ENCODE peak calls at places on chromosomes 5 and 9, in four cellular contexts. P is kidney; S is CD4-positive, alpha-beta T cell; Q is Caco-2. G is an unnamed sample.

GRCh38 chr9:123063172-123063508 is 29.7 kb downstream of the GPR21 start:
- DNase-seq in P (no peak), S (no peak), Q (no peak), G (no peak)

GRCh38 chr9:133199648-133200321 is 9.3 kb downstream of the OBP2B start:
- DNase-seq in S (peak), Q (no peak), P (peak), G (no peak)

GRCh38 chr5:115718853-115719252 is 93.0 kb upstream of the TMED7 start:
- DNase-seq in P (no peak), Q (no peak), S (no peak), G (no peak)

GRCh38 chr9:20557286-20557685 is 65.0 kb downstream of the MLLT3 start:
- DNase-seq in Q (no peak), P (no peak), S (no peak), G (no peak)

GRCh38 chr5:148733601-148734438 is 79.5 kb upstream of the HTR4 start:
- DNase-seq in Q (peak), P (no peak), S (peak), G (peak)

GRCh38 chr9:114108016-114108833 is 9.1 kb upstream of the KIF12 start:
- DNase-seq in Q (peak), S (peak), P (peak), G (peak)

GRCh38 chr9:105067895-105068580 is 140.1 kb upstream of the ABCA1 start:
- DNase-seq in Q (no peak), P (no peak), S (no peak), G (no peak)

GRCh38 chr5:166883016-166883415 is 1408.4 kb upstream of the WWC1 start:
- DNase-seq in P (no peak), S (no peak), Q (no peak), G (peak)

GRCh38 chr5:76163111-76163628 is 80.0 kb downstream of the SV2C start:
- DNase-seq in Q (no peak), S (no peak), P (no peak), G (no peak)

GRCh38 chr9:84239341-84239740 is 101.2 kb downstream of the SLC28A3 start:
- DNase-seq in S (no peak), Q (no peak), P (no peak), G (no peak)

GRCh38 chr9:84235516-84235915 is 105.0 kb downstream of the SLC28A3 start:
- DNase-seq in P (no peak), Q (no peak), S (no peak), G (no peak)

GRCh38 chr9:84241817-84242356 is 98.7 kb downstream of the SLC28A3 start:
- DNase-seq in P (no peak), S (no peak), Q (no peak), G (no peak)

DNA sequence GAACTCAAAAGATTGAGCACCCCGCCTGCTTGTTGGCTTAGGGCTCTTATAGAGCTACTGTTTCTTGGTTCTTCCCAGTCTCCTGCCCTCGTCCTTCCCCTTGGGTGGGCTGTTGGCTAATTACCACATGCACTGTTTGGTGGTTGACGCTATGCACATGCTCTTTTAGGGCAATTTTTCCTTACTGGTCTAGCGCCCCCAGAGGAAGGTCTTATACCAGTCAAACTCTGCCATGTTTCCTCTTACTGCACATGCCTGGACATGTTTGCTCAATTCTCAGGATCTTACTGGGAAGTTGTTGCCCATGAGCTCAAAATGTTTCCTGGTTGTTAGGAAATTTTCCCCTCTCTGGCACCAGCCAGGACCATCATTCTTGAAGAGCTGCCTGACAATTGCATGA is 101.9 kb downstream of the SLC28A3 start:
- DNase-seq in S (no peak), P (no peak), Q (peak), G (no peak)
- TF ChIP-seq CTCF in S (no peak), P (no peak), Q (no peak), G (no peak)

GRCh38 chr5:61301345-61301744 is 30.7 kb upstream of the ZSWIM6 start:
- DNase-seq in S (no peak), P (no peak), Q (no peak), G (no peak)
- TF ChIP-seq CTCF in S (no peak), P (no peak), Q (no peak), G (no peak)

GRCh38 chr9:106284300-106284699 is 578.7 kb upstream of the ZNF462 start:
- DNase-seq in Q (peak), P (no peak), S (no peak), G (no peak)
- TF ChIP-seq CTCF in Q (peak), P (no peak), S (no peak), G (no peak)

DNA sequence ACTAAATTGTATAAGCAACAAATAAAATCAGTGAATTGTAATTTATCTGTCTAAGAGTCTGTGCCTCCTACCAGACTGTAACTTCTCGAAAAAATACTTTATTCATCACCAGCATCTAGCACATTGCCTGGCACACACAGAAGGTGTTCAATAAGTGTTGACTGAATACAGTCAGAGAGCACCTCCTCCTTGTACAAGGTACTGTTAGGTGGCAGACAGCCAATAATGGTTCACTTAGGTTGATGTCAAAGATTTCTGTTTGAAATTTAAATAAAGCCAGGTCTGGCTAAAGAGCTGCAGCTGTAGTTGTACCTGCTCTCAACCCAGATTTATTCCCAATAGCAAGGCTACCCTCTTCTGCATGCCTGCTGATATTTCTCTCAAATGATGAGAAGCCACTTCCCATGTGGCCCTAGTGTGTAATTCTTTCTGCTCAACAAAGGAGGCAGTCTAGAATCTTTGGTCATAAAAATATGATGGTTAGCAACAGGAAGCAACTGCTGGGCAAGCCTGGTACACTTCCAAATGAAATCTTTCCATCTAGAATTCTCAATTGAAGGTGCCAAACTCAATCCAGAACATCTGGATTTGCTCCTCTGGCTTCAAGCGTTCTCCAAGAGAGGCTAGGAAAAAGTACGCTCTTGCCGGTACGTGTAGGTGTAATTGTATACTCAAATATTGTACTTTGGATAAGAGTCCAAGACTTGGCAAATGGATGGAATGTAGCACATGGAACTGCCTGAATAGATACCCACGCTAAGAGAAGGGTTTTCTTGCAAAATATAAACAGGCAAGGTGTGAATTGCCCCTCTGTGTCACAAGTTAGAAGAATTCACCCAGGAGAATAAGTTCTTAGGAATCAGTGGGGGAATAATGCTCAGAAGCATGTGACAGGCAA is 95.6 kb downstream of the NR6A1 start:
- DNase-seq in Q (no peak), P (no peak), S (no peak), G (no peak)
- TF ChIP-seq CTCF in Q (no peak), P (no peak), S (no peak), G (no peak)

GRCh38 chr9:129888085-129888808 is 53.0 kb downstream of the USP20 start:
- DNase-seq in P (peak), S (peak), Q (no peak), G (no peak)

GRCh38 chr9:129886226-129887174 is 51.2 kb downstream of the USP20 start:
- DNase-seq in P (peak), Q (no peak), S (no peak), G (no peak)

GRCh38 chr9:129888809-129889460 is 53.7 kb downstream of the USP20 start:
- DNase-seq in Q (no peak), P (no peak), S (no peak), G (no peak)

GRCh38 chr9:129885670-129886106 is 50.4 kb downstream of the USP20 start:
- DNase-seq in Q (peak), S (peak), P (peak), G (peak)

GRCh38 chr9:129887210-129888084 is 52.2 kb downstream of the USP20 start:
- DNase-seq in S (no peak), Q (no peak), P (no peak), G (no peak)
- TF ChIP-seq CTCF in S (no peak), Q (no peak), P (no peak), G (no peak)

DNA sequence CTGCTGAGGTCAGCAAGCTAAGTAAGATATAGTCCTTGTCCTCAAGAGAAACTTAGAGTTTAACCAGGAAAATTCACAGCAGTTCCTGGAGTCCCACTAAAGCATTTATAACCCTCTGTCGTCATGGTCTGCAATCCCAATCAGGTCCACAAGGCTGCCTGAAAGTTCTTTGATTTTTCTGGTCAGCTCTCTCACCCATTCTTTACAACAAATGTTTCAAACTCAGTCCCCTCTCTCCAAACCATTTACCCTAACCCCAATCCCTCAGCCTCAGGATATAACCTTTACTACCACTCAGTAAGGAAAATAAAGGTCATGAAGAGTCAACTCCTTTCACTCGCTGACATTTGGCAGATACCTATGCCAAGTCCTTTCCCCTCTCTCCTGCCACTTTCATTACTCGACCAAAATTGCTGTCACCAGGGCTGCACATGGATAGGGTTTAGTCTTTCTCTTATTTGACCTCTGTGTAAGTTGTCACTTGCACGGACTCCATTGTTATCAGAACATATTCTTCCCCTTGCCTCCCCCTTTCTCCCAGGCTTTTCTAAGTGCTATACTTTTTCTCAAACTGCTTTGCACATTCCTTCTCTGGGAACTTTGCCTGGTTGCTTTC is 936.6 kb downstream of the NR2F1-AS1 start:
- DNase-seq in Q (no peak), S (no peak), P (no peak), G (no peak)
- TF ChIP-seq CTCF in Q (no peak), S (no peak), P (no peak), G (no peak)

GRCh38 chr9:70352802-70353201 is 61.7 kb downstream of the KLF9 start:
- DNase-seq in P (no peak), Q (no peak), S (no peak), G (no peak)
- TF ChIP-seq CTCF in P (peak), Q (no peak), S (peak), G (no peak)

GRCh38 chr9:112011051-112011620 is 114.5 kb downstream of the UGCG start:
- DNase-seq in P (no peak), S (no peak), Q (no peak), G (no peak)
- TF ChIP-seq CTCF in P (no peak), S (no peak), Q (no peak), G (no peak)

G was measured in Calu3.